ENCODE peak calls at places on chromosomes 11 and 22, in four cellular contexts. D is A549, X is RWPE1, B is heart right ventricle. Q is an unnamed sample.
A peak's percentile ranks its signal among the peaks of the same experiment; 100 is the strongest.

GRCh38 chr11:72189448-72190250 is 2.3 kb upstream of the FOLR1 start:
- DNase-seq in D (no peak), X (no peak), B (peak; percentile 8), Q (no peak)

GRCh38 chr22:25449781-25450317 is 114.6 kb upstream of the GRK3 start:
- DNase-seq in D (no peak), X (no peak), B (no peak), Q (no peak)

GRCh38 chr22:50271519-50271970 is 1.4 kb upstream of the MAPK11 start:
- DNase-seq in D (peak; percentile 52), X (peak; percentile 36), B (peak; percentile 67), Q (peak; percentile 62)

GRCh38 chr11:16743478-16743877 is 5.0 kb downstream of the C11orf58 start:
- DNase-seq in D (no peak), X (no peak), B (no peak), Q (no peak)

GRCh38 chr11:35541621-35542375 is 16.4 kb upstream of the PAMR1 start:
- DNase-seq in D (peak; percentile 23), X (no peak), B (peak; percentile 52), Q (peak; percentile 65)

GRCh38 chr11:86523738-86524602 is 148.4 kb downstream of the ME3 start:
- DNase-seq in D (peak; percentile 98), X (peak; percentile 92), B (no peak), Q (no peak)

GRCh38 chr11:18379201-18379600 is 15.2 kb upstream of the LDHA start:
- DNase-seq in D (no peak), X (no peak), B (no peak), Q (no peak)

GRCh38 chr22:36343720-36344105 is 44.1 kb downstream of the MYH9 start:
- DNase-seq in D (no peak), X (no peak), B (no peak), Q (no peak)

GRCh38 chr11:131305005-131305404 is 65.4 kb upstream of the NTM start:
- DNase-seq in D (no peak), X (no peak), B (no peak), Q (no peak)

GRCh38 chr11:132821027-132821426 is 711.3 kb downstream of the OPCML start:
- DNase-seq in D (no peak), X (no peak), B (no peak), Q (no peak)

GRCh38 chr22:37630839-37631435 is 8.5 kb upstream of the SH3BP1 start:
- DNase-seq in D (no peak), X (no peak), B (no peak), Q (no peak)

GRCh38 chr11:67276821-67277230 is 10.6 kb downstream of the GRK2 start:
- DNase-seq in D (no peak), X (no peak), B (no peak), Q (peak; percentile 63)

GRCh38 chr11:128437137-128437536 is 150.2 kb downstream of the ETS1 start:
- DNase-seq in D (no peak), X (no peak), B (no peak), Q (no peak)

GRCh38 chr11:126637800-126638175 is 282.3 kb downstream of the ST3GAL4 start:
- DNase-seq in D (no peak), X (no peak), B (no peak), Q (no peak)

GRCh38 chr11:57464343-57465181 is 4.2 kb downstream of the RTN4RL2 start:
- DNase-seq in D (no peak), X (no peak), B (no peak), Q (no peak)

GRCh38 chr11:57467508-57468157 is 7.3 kb downstream of the RTN4RL2 start:
- DNase-seq in D (no peak), X (no peak), B (no peak), Q (no peak)

GRCh38 chr11:57469268-57469667 is 8.9 kb downstream of the RTN4RL2 start:
- DNase-seq in D (no peak), X (no peak), B (no peak), Q (no peak)

GRCh38 chr11:57468276-57468675 is 7.9 kb downstream of the RTN4RL2 start:
- DNase-seq in D (no peak), X (no peak), B (no peak), Q (no peak)

DNA sequence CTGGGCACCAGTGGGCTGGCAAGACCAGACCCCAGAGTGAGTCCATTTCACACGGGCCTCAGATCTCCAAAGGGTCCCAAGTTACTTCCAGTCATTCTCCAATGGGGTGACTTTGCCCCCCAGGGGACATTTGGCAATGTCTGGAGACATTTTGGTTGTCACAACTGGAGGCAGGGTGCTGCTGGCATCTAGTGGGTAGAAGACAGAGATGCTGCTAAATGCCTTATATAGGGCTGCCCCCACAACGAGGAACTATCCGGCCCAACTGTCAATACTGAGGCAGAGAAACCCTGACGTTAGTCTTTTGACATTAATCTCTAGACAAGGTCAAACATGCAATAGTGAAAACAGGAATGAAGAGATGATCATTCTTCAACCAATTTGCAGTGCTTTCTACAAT is 6.4 kb downstream of the RTN4RL2 start:
- DNase-seq in D (no peak), X (no peak), B (no peak), Q (no peak)
- TF ChIP-seq CTCF in D (no peak), X (no peak), B (no peak), Q (no peak)

GRCh38 chr22:23116506-23117263 is 25.1 kb downstream of the RSPH14 start:
- DNase-seq in D (no peak), X (no peak), B (no peak), Q (no peak)

GRCh38 chr22:23118647-23119491 is 22.9 kb downstream of the RSPH14 start:
- DNase-seq in D (no peak), X (no peak), B (no peak), Q (no peak)

GRCh38 chr22:23117275-23117674 is 24.5 kb downstream of the RSPH14 start:
- DNase-seq in D (no peak), X (no peak), B (no peak), Q (no peak)

GRCh38 chr22:23119492-23120414 is 22.0 kb downstream of the RSPH14 start:
- DNase-seq in D (no peak), X (no peak), B (no peak), Q (no peak)

DNA sequence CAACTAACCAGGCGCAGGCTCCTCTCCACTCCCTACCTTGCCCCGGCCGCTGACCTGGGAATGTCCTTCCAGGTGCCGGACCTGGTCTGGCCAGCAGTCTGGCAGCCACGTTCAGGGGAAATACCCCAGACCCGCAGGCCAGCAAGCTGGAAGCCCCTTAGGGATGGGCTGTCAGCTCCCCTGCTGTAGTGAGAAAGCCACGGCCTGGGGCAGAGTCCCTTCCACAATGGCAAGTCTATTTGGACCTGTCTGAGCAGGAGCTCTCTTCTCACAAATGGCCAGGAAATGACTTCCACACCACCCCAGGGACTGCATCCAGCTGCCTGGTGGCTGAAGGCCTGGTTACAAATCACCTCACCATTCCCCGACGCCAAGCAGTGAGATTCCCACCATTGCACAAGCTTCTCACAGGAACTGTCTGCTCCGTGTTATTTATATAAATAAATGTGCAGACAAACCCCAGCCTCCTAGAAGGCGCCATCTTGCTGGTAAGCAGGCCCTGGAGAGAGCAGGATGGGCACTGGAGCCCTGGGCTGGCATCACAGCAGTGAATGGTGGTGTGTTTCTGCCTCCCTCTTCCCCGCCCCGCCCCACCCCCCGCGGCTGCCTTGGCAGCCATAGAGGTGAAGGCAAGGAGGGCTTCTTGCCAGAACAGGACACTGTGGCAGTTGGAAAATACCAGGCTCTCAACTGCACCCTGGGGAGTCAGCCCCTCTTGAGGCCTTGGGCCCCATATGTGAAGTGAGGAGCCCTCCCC is 23.7 kb downstream of the RSPH14 start:
- DNase-seq in D (no peak), X (no peak), B (no peak), Q (peak; percentile 40)
- H3K27ac ChIP-seq in D (no peak overlapping the region), X (no peak overlapping the region), B (no peak overlapping the region), Q (no peak overlapping the region)

GRCh38 chr11:73205666-73206343 is 12.3 kb upstream of the P2RY2 start:
- DNase-seq in D (no peak), X (no peak), B (no peak), Q (no peak)
- TF ChIP-seq CTCF in D (no peak), X (no peak), B (no peak), Q (no peak)

GRCh38 chr11:44600739-44601416 is 35.4 kb downstream of the CD82 start:
- DNase-seq in D (no peak), X (no peak), B (peak; percentile 49), Q (no peak)

GRCh38 chr11:44604171-44604581 is 38.7 kb downstream of the CD82 start:
- DNase-seq in D (no peak), X (no peak), B (no peak), Q (no peak)

GRCh38 chr11:44601471-44602370 is 36.3 kb downstream of the CD82 start:
- DNase-seq in D (no peak), X (peak; percentile 20), B (no peak), Q (no peak)

GRCh38 chr11:44605068-44605708 is 39.7 kb downstream of the CD82 start:
- DNase-seq in D (no peak), X (no peak), B (no peak), Q (no peak)

GRCh38 chr11:44602810-44603410 is 37.4 kb downstream of the CD82 start:
- DNase-seq in D (no peak), X (no peak), B (no peak), Q (no peak)
- H3K27ac ChIP-seq in D (no peak overlapping the region), X (peak overlapping the region; percentile 18), B (peak overlapping the region; percentile 53), Q (peak overlapping the region; percentile 30)

DNA sequence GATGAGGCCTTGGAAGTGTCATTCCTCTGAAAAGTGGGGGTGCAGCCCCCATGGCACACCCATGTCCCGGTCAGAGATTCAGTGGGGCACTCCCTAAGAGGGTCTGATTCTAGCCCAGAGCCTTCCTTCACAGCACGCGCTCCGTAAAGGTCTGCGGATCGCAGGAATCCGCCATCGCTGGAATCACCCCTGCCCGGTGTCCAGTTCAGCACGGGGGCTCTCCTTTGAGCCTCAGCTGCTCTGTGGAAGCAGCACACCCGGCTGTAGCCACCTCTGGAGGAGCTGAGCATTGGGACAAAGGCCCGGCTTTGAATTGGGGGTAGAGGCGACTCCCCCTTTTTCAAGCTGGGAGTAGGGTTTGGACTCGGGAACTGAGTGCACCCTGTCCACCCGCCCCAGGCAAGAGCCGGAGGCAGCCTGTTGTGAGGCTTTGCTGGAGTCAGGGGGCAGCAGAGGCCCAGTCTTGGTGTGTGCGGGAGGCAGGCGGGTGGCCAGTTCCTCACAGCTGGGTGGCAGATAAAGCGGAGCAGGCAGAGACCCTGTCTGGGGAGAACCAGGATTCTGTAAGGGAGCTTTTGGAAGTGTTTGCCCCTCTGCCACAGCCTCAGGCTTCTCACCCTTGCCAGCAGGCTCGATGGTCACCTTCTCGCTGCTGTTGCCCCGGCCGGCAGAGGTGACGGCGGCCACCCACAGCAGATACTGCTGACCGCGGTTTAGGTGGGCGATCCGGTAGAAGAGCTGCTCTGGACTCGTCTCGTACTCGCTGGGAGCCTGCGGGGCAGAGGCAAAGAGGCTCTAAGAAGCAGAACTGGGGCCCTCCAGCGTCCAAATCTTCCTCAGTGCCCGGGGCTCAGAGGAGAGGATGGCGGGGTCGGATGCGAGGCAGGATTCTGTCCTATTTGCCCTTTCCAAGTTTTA is 115.9 kb downstream of the CEP164 start:
- DNase-seq in D (peak; percentile 25), X (peak; percentile 27), B (peak; percentile 41), Q (no peak)
- TF ChIP-seq CTCF in D (no peak), X (no peak), B (peak; percentile 60), Q (peak; percentile 25)

Q was measured in psoas muscle.